ENCODE peak calls at places on chromosomes 5 and 9, in five cellular contexts. I, B, M, K and L are unnamed samples.

GRCh38 chr9:101403886-101404285 is 5.2 kb downstream of the ZNF189 start:
- DNase-seq in M (no peak), K (no peak), B (no peak), I (no peak), L (no peak)

GRCh38 chr9:91690540-91691249 is 259.3 kb downstream of the ROR2 start:
- DNase-seq in M (no peak), K (no peak), I (no peak), B (no peak), L (no peak)

GRCh38 chr9:106682420-106682819 is 180.5 kb upstream of the ZNF462 start:
- DNase-seq in B (no peak), M (no peak), K (no peak), I (no peak), L (no peak)

GRCh38 chr9:108634669-108635462 is 220.9 kb downstream of the ACTL7B start:
- DNase-seq in B (no peak), I (no peak), K (no peak), M (no peak), L (peak)

GRCh38 chr9:121222524-121223171 is 21.0 kb upstream of the RAB14 start:
- DNase-seq in B (no peak), M (no peak), K (no peak), I (peak), L (peak)

GRCh38 chr5:175487514-175488222 is 9.3 kb downstream of the SFXN1 start:
- DNase-seq in K (no peak), M (no peak), B (no peak), I (no peak), L (no peak)

GRCh38 chr9:81430727-81431126 is 258.6 kb downstream of the TLE1 start:
- DNase-seq in K (no peak), M (peak), I (no peak), B (no peak), L (no peak)

GRCh38 chr5:95746194-95746593 is 15.1 kb downstream of the RHOBTB3 start:
- DNase-seq in K (no peak), I (no peak), B (no peak), M (no peak), L (no peak)

GRCh38 chr5:132962429-132962928 is 955 bp downstream of the AFF4 start:
- DNase-seq in M (peak), B (peak), I (peak), K (peak), L (peak)

GRCh38 chr9:22617156-22617555 is 170.5 kb downstream of the DMRTA1 start:
- DNase-seq in I (no peak), B (no peak), K (no peak), M (no peak), L (no peak)

GRCh38 chr9:83185517-83186192 is 122.7 kb upstream of the RASEF start:
- DNase-seq in B (no peak), K (no peak), I (no peak), M (no peak), L (no peak)

GRCh38 chr9:131674425-131675421 is 65.2 kb downstream of the RAPGEF1 start:
- DNase-seq in M (no peak), I (no peak), B (no peak), K (no peak), L (no peak)

GRCh38 chr9:135790356-135790755 is 88.4 kb downstream of the KCNT1 start:
- DNase-seq in K (no peak), I (no peak), M (no peak), B (no peak), L (no peak)

GRCh38 chr5:149274964-149275363 is 3.3 kb downstream of the AFAP1L1 start:
- DNase-seq in I (no peak), M (peak), B (no peak), K (no peak), L (no peak)

GRCh38 chr9:110356639-110357038 is 19.0 kb upstream of the TXNDC8 start:
- DNase-seq in B (no peak), M (no peak), I (no peak), K (no peak), L (no peak)

GRCh38 chr5:96254980-96255681 is 177.9 kb downstream of the PCSK1 start:
- DNase-seq in B (no peak), M (peak), I (no peak), K (no peak), L (no peak)

GRCh38 chr9:121921444-121921843 is 171.7 kb downstream of the TTLL11 start:
- DNase-seq in K (no peak), I (no peak), B (no peak), M (no peak), L (no peak)

GRCh38 chr5:28117273-28118065 is 1079.1 kb upstream of the CDH9 start:
- DNase-seq in I (no peak), K (no peak), B (no peak), M (no peak), L (no peak)

GRCh38 chr5:148909766-148910165 is 83.4 kb downstream of the ADRB2 start:
- DNase-seq in K (no peak), M (no peak), B (peak), I (no peak), L (peak)

GRCh38 chr5:181241393-181241975 is 2.2 kb downstream of the RACK1 start:
- DNase-seq in I (no peak), K (peak), M (peak), B (no peak), L (no peak)

GRCh38 chr9:133199648-133200321 is 9.3 kb downstream of the OBP2B start:
- DNase-seq in K (peak), B (peak), I (no peak), M (no peak), L (peak)

GRCh38 chr9:104091028-104091590 is 3.0 kb upstream of the SMC2 start:
- DNase-seq in B (no peak), M (no peak), I (no peak), K (no peak), L (no peak)

GRCh38 chr5:68420476-68421344 is 205.2 kb downstream of the PIK3R1 start:
- DNase-seq in K (no peak), I (no peak), M (no peak), B (peak), L (no peak)

GRCh38 chr9:120714846-120715231 is 569 bp upstream of the MEGF9 start:
- DNase-seq in K (no peak), I (no peak), M (no peak), B (no peak), L (no peak)

GRCh38 chr9:136309101-136309801 is 5.4 kb upstream of the CCDC187 start:
- DNase-seq in M (no peak), B (no peak), I (no peak), K (peak), L (no peak)